ENCODE peak calls at places on chromosome 16, in nine cellular contexts. One of them, this sample, is unnamed.

GRCh38 chr16:30096862-30097563 is 1.0 kb upstream of the YPEL3 start:
- DNase-seq in IMR-90: no peak
- DNase-seq in Caco-2: no peak
- DNase-seq in GM23338: no peak
- DNase-seq in left lung: peak; percentile 34
- DNase-seq in CD8-positive, alpha-beta memory T cell: no peak
- DNase-seq in colonic mucosa: no peak
- DNase-seq in aorta: no peak
- DNase-seq in pancreas: no peak
- DNase-seq in this sample: no peak

GRCh38 chr16:12020007-12020406 is 43.5 kb downstream of the SNX29 start:
- DNase-seq in IMR-90: no peak
- DNase-seq in Caco-2: no peak
- DNase-seq in GM23338: no peak
- DNase-seq in left lung: no peak
- DNase-seq in CD8-positive, alpha-beta memory T cell: no peak
- DNase-seq in colonic mucosa: no peak
- DNase-seq in aorta: no peak
- DNase-seq in pancreas: no peak
- DNase-seq in this sample: no peak

GRCh38 chr16:57977418-57978069 is 6.6 kb upstream of the CNGB1 start:
- DNase-seq in IMR-90: no peak
- DNase-seq in Caco-2: no peak
- DNase-seq in GM23338: peak; percentile 54
- DNase-seq in left lung: peak; percentile 68
- DNase-seq in CD8-positive, alpha-beta memory T cell: no peak
- DNase-seq in colonic mucosa: no peak
- DNase-seq in aorta: peak; percentile 29
- DNase-seq in pancreas: no peak
- DNase-seq in this sample: no peak

GRCh38 chr16:87895641-87896141 is 26.4 kb upstream of the SLC7A5 start:
- DNase-seq in IMR-90: peak; percentile 52
- DNase-seq in Caco-2: no peak
- DNase-seq in GM23338: no peak
- DNase-seq in left lung: no peak
- DNase-seq in CD8-positive, alpha-beta memory T cell: peak; percentile 39
- DNase-seq in colonic mucosa: no peak
- DNase-seq in aorta: peak; percentile 59
- DNase-seq in pancreas: no peak
- DNase-seq in this sample: no peak

GRCh38 chr16:48963306-48963705 is 318.3 kb downstream of the CBLN1 start:
- DNase-seq in IMR-90: peak; percentile 53
- DNase-seq in Caco-2: no peak
- DNase-seq in GM23338: no peak
- DNase-seq in left lung: no peak
- DNase-seq in CD8-positive, alpha-beta memory T cell: no peak
- DNase-seq in colonic mucosa: no peak
- DNase-seq in aorta: no peak
- DNase-seq in pancreas: no peak
- DNase-seq in this sample: no peak

GRCh38 chr16:7849891-7850290 is 517.2 kb downstream of the RBFOX1 start:
- DNase-seq in IMR-90: no peak
- DNase-seq in Caco-2: no peak
- DNase-seq in GM23338: no peak
- DNase-seq in left lung: no peak
- DNase-seq in CD8-positive, alpha-beta memory T cell: no peak
- DNase-seq in colonic mucosa: no peak
- DNase-seq in aorta: no peak
- DNase-seq in pancreas: peak; percentile 29
- DNase-seq in this sample: no peak

GRCh38 chr16:799948-800833 is at the start of gene GNG13:
- DNase-seq in IMR-90: no peak
- DNase-seq in Caco-2: peak; percentile 52
- DNase-seq in GM23338: peak; percentile 69
- DNase-seq in left lung: no peak
- DNase-seq in CD8-positive, alpha-beta memory T cell: no peak
- DNase-seq in colonic mucosa: no peak
- DNase-seq in aorta: no peak
- DNase-seq in pancreas: no peak
- DNase-seq in this sample: peak; percentile 60

GRCh38 chr16:26196310-26196709 is 504.6 kb downstream of the HS3ST4 start:
- DNase-seq in IMR-90: no peak
- DNase-seq in Caco-2: no peak
- DNase-seq in GM23338: no peak
- DNase-seq in left lung: no peak
- DNase-seq in CD8-positive, alpha-beta memory T cell: no peak
- DNase-seq in colonic mucosa: no peak
- DNase-seq in aorta: no peak
- DNase-seq in pancreas: no peak
- DNase-seq in this sample: no peak

GRCh38 chr16:56202036-56202435 is 10.7 kb downstream of the GNAO1 start:
- DNase-seq in IMR-90: no peak
- DNase-seq in Caco-2: no peak
- DNase-seq in GM23338: no peak
- DNase-seq in left lung: no peak
- DNase-seq in CD8-positive, alpha-beta memory T cell: no peak
- DNase-seq in colonic mucosa: no peak
- DNase-seq in aorta: no peak
- DNase-seq in pancreas: no peak
- DNase-seq in this sample: no peak

GRCh38 chr16:63331111-63331510 is 1294.9 kb upstream of the CDH8 start:
- DNase-seq in IMR-90: no peak
- DNase-seq in Caco-2: no peak
- DNase-seq in GM23338: no peak
- DNase-seq in left lung: no peak
- DNase-seq in CD8-positive, alpha-beta memory T cell: no peak
- DNase-seq in colonic mucosa: no peak
- DNase-seq in aorta: no peak
- DNase-seq in pancreas: no peak
- DNase-seq in this sample: no peak

GRCh38 chr16:68668266-68668665 is 23.2 kb downstream of the CDH3 start:
- DNase-seq in IMR-90: peak; percentile 5
- DNase-seq in Caco-2: no peak
- DNase-seq in GM23338: no peak
- DNase-seq in left lung: no peak
- DNase-seq in CD8-positive, alpha-beta memory T cell: no peak
- DNase-seq in colonic mucosa: no peak
- DNase-seq in aorta: no peak
- DNase-seq in pancreas: no peak
- DNase-seq in this sample: no peak

GRCh38 chr16:56303880-56304279 is 112.6 kb downstream of the GNAO1 start:
- DNase-seq in IMR-90: no peak
- DNase-seq in Caco-2: no peak
- DNase-seq in GM23338: no peak
- DNase-seq in left lung: no peak
- DNase-seq in CD8-positive, alpha-beta memory T cell: no peak
- DNase-seq in colonic mucosa: no peak
- DNase-seq in aorta: no peak
- DNase-seq in pancreas: no peak
- DNase-seq in this sample: no peak

GRCh38 chr16:67660564-67661028 is at the start of gene PARD6A:
- DNase-seq in IMR-90: peak; percentile 96
- DNase-seq in Caco-2: peak; percentile 96
- DNase-seq in GM23338: peak; percentile 99
- DNase-seq in left lung: peak; percentile 98
- DNase-seq in CD8-positive, alpha-beta memory T cell: peak; percentile 95
- DNase-seq in colonic mucosa: peak; percentile 95
- DNase-seq in aorta: peak; percentile 98
- DNase-seq in pancreas: peak; percentile 90
- DNase-seq in this sample: peak; percentile 97

GRCh38 chr16:68434654-68435210 is 13.6 kb downstream of the SMPD3 start:
- DNase-seq in IMR-90: no peak
- DNase-seq in Caco-2: peak; percentile 32
- DNase-seq in GM23338: no peak
- DNase-seq in left lung: no peak
- DNase-seq in CD8-positive, alpha-beta memory T cell: no peak
- DNase-seq in colonic mucosa: peak; percentile 91
- DNase-seq in aorta: no peak
- DNase-seq in pancreas: no peak
- DNase-seq in this sample: no peak

GRCh38 chr16:57380671-57381462 is 8.6 kb downstream of the CX3CL1 start:
- DNase-seq in IMR-90: peak; percentile 11
- DNase-seq in Caco-2: no peak
- DNase-seq in GM23338: no peak
- DNase-seq in left lung: no peak
- DNase-seq in CD8-positive, alpha-beta memory T cell: no peak
- DNase-seq in colonic mucosa: no peak
- DNase-seq in aorta: no peak
- DNase-seq in pancreas: no peak
- DNase-seq in this sample: no peak

GRCh38 chr16:58863042-58863441 is 128.9 kb upstream of the GOT2 start:
- DNase-seq in IMR-90: no peak
- DNase-seq in Caco-2: no peak
- DNase-seq in GM23338: peak; percentile 17
- DNase-seq in left lung: no peak
- DNase-seq in CD8-positive, alpha-beta memory T cell: no peak
- DNase-seq in colonic mucosa: no peak
- DNase-seq in aorta: no peak
- DNase-seq in pancreas: no peak
- DNase-seq in this sample: no peak

GRCh38 chr16:48999508-48999907 is 282.1 kb downstream of the CBLN1 start:
- DNase-seq in IMR-90: no peak
- DNase-seq in Caco-2: no peak
- DNase-seq in GM23338: no peak
- DNase-seq in left lung: no peak
- DNase-seq in CD8-positive, alpha-beta memory T cell: no peak
- DNase-seq in colonic mucosa: no peak
- DNase-seq in aorta: no peak
- DNase-seq in pancreas: no peak
- DNase-seq in this sample: no peak

GRCh38 chr16:21950782-21951521 is 2.2 kb upstream of the UQCRC2 start:
- DNase-seq in IMR-90: peak; percentile 37
- DNase-seq in Caco-2: peak; percentile 16
- DNase-seq in GM23338: peak; percentile 17
- DNase-seq in left lung: no peak
- DNase-seq in CD8-positive, alpha-beta memory T cell: no peak
- DNase-seq in colonic mucosa: peak; percentile 20
- DNase-seq in aorta: no peak
- DNase-seq in pancreas: no peak
- DNase-seq in this sample: no peak

GRCh38 chr16:87172632-87173031 is 144.6 kb downstream of the C16orf95 start:
- DNase-seq in IMR-90: no peak
- DNase-seq in Caco-2: no peak
- DNase-seq in GM23338: peak; percentile 54
- DNase-seq in left lung: no peak
- DNase-seq in CD8-positive, alpha-beta memory T cell: no peak
- DNase-seq in colonic mucosa: no peak
- DNase-seq in aorta: no peak
- DNase-seq in pancreas: no peak
- DNase-seq in this sample: no peak

GRCh38 chr16:88318521-88318920 is 64.2 kb upstream of the ZNF469 start:
- DNase-seq in IMR-90: no peak
- DNase-seq in Caco-2: no peak
- DNase-seq in GM23338: no peak
- DNase-seq in left lung: peak; percentile 68
- DNase-seq in CD8-positive, alpha-beta memory T cell: no peak
- DNase-seq in colonic mucosa: no peak
- DNase-seq in aorta: no peak
- DNase-seq in pancreas: no peak
- DNase-seq in this sample: no peak

GRCh38 chr16:84357191-84357651 is 11.1 kb upstream of the ATP2C2 start:
- DNase-seq in IMR-90: peak; percentile 52
- DNase-seq in Caco-2: no peak
- DNase-seq in GM23338: no peak
- DNase-seq in left lung: no peak
- DNase-seq in CD8-positive, alpha-beta memory T cell: no peak
- DNase-seq in colonic mucosa: no peak
- DNase-seq in aorta: no peak
- DNase-seq in pancreas: no peak
- DNase-seq in this sample: no peak

GRCh38 chr16:87407511-87408112 is 15.5 kb downstream of the MAP1LC3B start:
- DNase-seq in IMR-90: no peak
- DNase-seq in Caco-2: no peak
- DNase-seq in GM23338: no peak
- DNase-seq in left lung: peak; percentile 85
- DNase-seq in CD8-positive, alpha-beta memory T cell: no peak
- DNase-seq in colonic mucosa: no peak
- DNase-seq in aorta: no peak
- DNase-seq in pancreas: no peak
- DNase-seq in this sample: no peak

GRCh38 chr16:54936086-54936978 is 5.7 kb downstream of the IRX5 start:
- DNase-seq in IMR-90: no peak
- DNase-seq in Caco-2: no peak
- DNase-seq in GM23338: peak; percentile 75
- DNase-seq in left lung: peak; percentile 77
- DNase-seq in CD8-positive, alpha-beta memory T cell: no peak
- DNase-seq in colonic mucosa: no peak
- DNase-seq in aorta: no peak
- DNase-seq in pancreas: no peak
- DNase-seq in this sample: no peak
- H3K4me3 ChIP-seq in IMR-90: no peak overlapping the region
- H3K4me3 ChIP-seq in Caco-2: no peak overlapping the region
- H3K4me3 ChIP-seq in GM23338: peak overlapping the region; percentile 65
- H3K4me3 ChIP-seq in left lung: peak overlapping the region; percentile 54
- H3K4me3 ChIP-seq in CD8-positive, alpha-beta memory T cell: no peak overlapping the region
- H3K4me3 ChIP-seq in colonic mucosa: no peak overlapping the region
- H3K4me3 ChIP-seq in aorta: no peak overlapping the region
- H3K4me3 ChIP-seq in pancreas: no peak overlapping the region
- H3K4me3 ChIP-seq in this sample: no peak overlapping the region

GRCh38 chr16:3824121-3824795 is 56.3 kb downstream of the CREBBP start:
- DNase-seq in IMR-90: no peak
- DNase-seq in Caco-2: no peak
- DNase-seq in GM23338: no peak
- DNase-seq in left lung: no peak
- DNase-seq in CD8-positive, alpha-beta memory T cell: no peak
- DNase-seq in colonic mucosa: no peak
- DNase-seq in aorta: no peak
- DNase-seq in pancreas: no peak
- DNase-seq in this sample: no peak
- H3K4me1 ChIP-seq in IMR-90: peaks cover 38% of the 10 kb centered on the region
- H3K4me1 ChIP-seq in Caco-2: no peaks in the 10 kb centered on the region
- H3K4me1 ChIP-seq in GM23338: peaks cover 20% of the 10 kb centered on the region
- H3K4me1 ChIP-seq in left lung: peaks cover 40% of the 10 kb centered on the region
- H3K4me1 ChIP-seq in CD8-positive, alpha-beta memory T cell: peaks cover 77% of the 10 kb centered on the region
- H3K4me1 ChIP-seq in colonic mucosa: peaks cover 17% of the 10 kb centered on the region
- H3K4me1 ChIP-seq in aorta: peaks cover 8% of the 10 kb centered on the region
- H3K4me1 ChIP-seq in pancreas: peaks cover 47% of the 10 kb centered on the region
- H3K4me1 ChIP-seq in this sample: peaks cover 19% of the 10 kb centered on the region

DNA sequence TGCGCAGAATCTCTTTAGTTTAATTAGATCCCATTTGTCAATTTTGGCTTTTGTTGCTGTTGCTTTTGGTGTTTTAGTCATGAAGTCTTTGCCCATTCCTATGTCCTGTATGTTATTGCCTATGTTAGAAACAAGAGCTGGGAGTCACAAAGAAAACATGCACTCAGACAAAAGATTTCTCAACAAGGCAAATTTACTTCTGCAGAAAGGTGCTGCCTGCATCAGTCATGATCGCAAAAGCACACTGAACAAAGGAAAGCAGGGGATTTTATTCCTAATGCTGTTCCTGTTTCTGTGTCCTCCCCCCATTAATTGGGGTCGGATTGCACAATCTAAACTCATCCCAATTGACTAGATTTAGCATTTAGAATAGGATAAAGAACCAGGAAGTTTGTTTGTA is 55.9 kb downstream of the ATF7IP2 start:
- DNase-seq in IMR-90: no peak
- DNase-seq in Caco-2: no peak
- DNase-seq in GM23338: peak; percentile 9
- DNase-seq in left lung: no peak
- DNase-seq in CD8-positive, alpha-beta memory T cell: no peak
- DNase-seq in colonic mucosa: no peak
- DNase-seq in aorta: no peak
- DNase-seq in pancreas: no peak
- DNase-seq in this sample: no peak
- H3K36me3 ChIP-seq in IMR-90: no peaks in the 10 kb centered on the region
- H3K36me3 ChIP-seq in Caco-2: no peaks in the 10 kb centered on the region
- H3K36me3 ChIP-seq in GM23338: peaks cover 46% of the 10 kb centered on the region
- H3K36me3 ChIP-seq in left lung: no peaks in the 10 kb centered on the region
- H3K36me3 ChIP-seq in CD8-positive, alpha-beta memory T cell: peaks cover 52% of the 10 kb centered on the region
- H3K36me3 ChIP-seq in colonic mucosa: no peaks in the 10 kb centered on the region
- H3K36me3 ChIP-seq in aorta: peaks cover 14% of the 10 kb centered on the region
- H3K36me3 ChIP-seq in pancreas: peaks cover 3% of the 10 kb centered on the region
- H3K36me3 ChIP-seq in this sample: peaks cover 14% of the 10 kb centered on the region

GRCh38 chr16:89319628-89319882 is 102.1 kb downstream of the ZNF778 start:
- DNase-seq in IMR-90: no peak
- DNase-seq in Caco-2: no peak
- DNase-seq in GM23338: no peak
- DNase-seq in left lung: no peak
- DNase-seq in CD8-positive, alpha-beta memory T cell: no peak
- DNase-seq in colonic mucosa: no peak
- DNase-seq in aorta: no peak
- DNase-seq in pancreas: no peak
- DNase-seq in this sample: no peak
- H3K4me3 ChIP-seq in IMR-90: no peak overlapping the region
- H3K4me3 ChIP-seq in Caco-2: no peak overlapping the region
- H3K4me3 ChIP-seq in GM23338: no peak overlapping the region
- H3K4me3 ChIP-seq in left lung: no peak overlapping the region
- H3K4me3 ChIP-seq in CD8-positive, alpha-beta memory T cell: no peak overlapping the region
- H3K4me3 ChIP-seq in colonic mucosa: no peak overlapping the region
- H3K4me3 ChIP-seq in aorta: no peak overlapping the region
- H3K4me3 ChIP-seq in pancreas: no peak overlapping the region
- H3K4me3 ChIP-seq in this sample: no peak overlapping the region